ENCODE peak calls at places on chromosomes 16 and 17, in six cellular contexts. G is cardiac fibroblast, K is endothelial cell, T is right cardiac atrium, U is COR-L47, W is PC-3. X is an unnamed sample.

GRCh38 chr16:80792031-80792430 is 12.4 kb downstream of the CDYL2 start:
- DNase-seq in K (no peak), U (no peak), T (no peak), G (no peak), W (no peak), X (peak)

GRCh38 chr17:56762988-56763387 is 70.7 kb downstream of the C17orf67 start:
- DNase-seq in U (no peak), G (no peak), T (no peak), W (no peak), K (no peak), X (no peak)

GRCh38 chr17:65535777-65536572 is 25.5 kb downstream of the AXIN2 start:
- DNase-seq in T (no peak), G (no peak), U (no peak), W (no peak), K (no peak), X (no peak)

GRCh38 chr17:27345141-27345904 is 51.4 kb downstream of the WSB1 start:
- DNase-seq in K (peak), T (no peak), U (no peak), G (no peak), W (no peak), X (peak)

GRCh38 chr17:43212641-43213490 is 1.2 kb downstream of the TMEM106A start:
- DNase-seq in G (peak), U (no peak), W (no peak), K (no peak), T (no peak), X (no peak)

GRCh38 chr16:84471966-84472365 is 32.5 kb downstream of the MEAK7 start:
- DNase-seq in T (no peak), W (no peak), G (no peak), U (no peak), K (no peak), X (no peak)

GRCh38 chr17:83126275-83126930 is 47.0 kb downstream of the METRNL start:
- DNase-seq in U (no peak), W (no peak), K (no peak), T (peak), G (no peak), X (no peak)

GRCh38 chr17:76189741-76190140 is 48.7 kb upstream of the FOXJ1 start:
- DNase-seq in G (no peak), T (no peak), U (no peak), K (no peak), W (no peak), X (no peak)

GRCh38 chr16:30902070-30902972 is 5.9 kb downstream of the CTF1 start:
- DNase-seq in T (peak), U (peak), W (peak), K (peak), G (peak), X (peak)

GRCh38 chr16:20675488-20676267 is 21.8 kb downstream of the ACSM1 start:
- DNase-seq in T (no peak), U (no peak), W (peak), K (no peak), G (peak), X (no peak)

GRCh38 chr17:67055811-67056745 is 11.7 kb downstream of the CACNG1 start:
- DNase-seq in U (no peak), T (no peak), K (no peak), W (no peak), G (no peak), X (no peak)

GRCh38 chr16:177394-177822 is 928 bp downstream of the HBA1 start:
- DNase-seq in G (no peak), W (no peak), K (no peak), U (no peak), T (no peak), X (no peak)

GRCh38 chr17:8103549-8103948 is 14.8 kb downstream of the ALOXE3 start:
- DNase-seq in K (no peak), G (peak), U (no peak), W (peak), T (no peak), X (no peak)

GRCh38 chr16:85490971-85491771 is 122.0 kb upstream of the GSE1 start:
- DNase-seq in U (no peak), K (peak), W (peak), G (no peak), T (no peak), X (no peak)

GRCh38 chr16:4093495-4094137 is 22.6 kb downstream of the ADCY9 start:
- DNase-seq in G (peak), K (no peak), T (peak), W (no peak), U (no peak), X (no peak)

GRCh38 chr17:62819511-62820221 is 11.6 kb upstream of the MARCHF10 start:
- DNase-seq in T (peak), U (no peak), K (peak), W (peak), G (peak), X (peak)

GRCh38 chr16:88060524-88061219 is 109.4 kb downstream of the BANP start:
- DNase-seq in T (no peak), G (no peak), W (no peak), U (no peak), K (no peak), X (no peak)

GRCh38 chr17:18167421-18167820 is 16.2 kb upstream of the ALKBH5 start:
- DNase-seq in T (peak), U (no peak), W (no peak), G (no peak), K (no peak), X (no peak)

GRCh38 chr17:63232565-63233310 is 213.4 kb downstream of the CYB561 start:
- DNase-seq in W (no peak), T (peak), K (no peak), G (no peak), U (no peak), X (no peak)

GRCh38 chr17:13002761-13003453 is 14.9 kb downstream of the ELAC2 start:
- DNase-seq in U (peak), G (peak), W (peak), T (peak), K (peak), X (peak)

GRCh38 chr16:9092282-9092962 is 978 bp downstream of the HAPSTR1 start:
- DNase-seq in K (peak), U (peak), W (no peak), G (no peak), T (peak), X (no peak)

GRCh38 chr16:8474576-8474975 is 115.7 kb downstream of the TMEM114 start:
- DNase-seq in G (no peak), K (no peak), T (no peak), U (no peak), W (no peak), X (no peak)

GRCh38 chr16:31700530-31701388 is 172.8 kb upstream of the ZNF267 start:
- DNase-seq in W (no peak), K (peak), G (peak), U (no peak), T (peak), X (peak)

GRCh38 chr17:15493031-15493750 is 25.8 kb upstream of the CDRT4 start:
- DNase-seq in T (no peak), K (no peak), U (no peak), W (no peak), G (no peak), X (no peak)

GRCh38 chr17:74677558-74678466 is 34.9 kb downstream of the CD300LF start:
- DNase-seq in K (no peak), T (peak), G (peak), W (peak), U (no peak), X (no peak)

GRCh38 chr16:89537549-89537925 is 22.9 kb upstream of the RPL13 start:
- DNase-seq in G (no peak), K (no peak), T (no peak), U (no peak), W (no peak), X (peak)

GRCh38 chr17:8696456-8696855 is 48.2 kb downstream of the CCDC42 start:
- DNase-seq in W (no peak), K (no peak), U (no peak), T (no peak), G (no peak), X (peak)